ENCODE peak calls at places on chromosomes 13 and 19, in six cellular contexts. R is left ventricle myocardium inferior; B is NCI-H1694; Y is stimulated activated CD4-positive, alpha-beta T cell treated with anti-CD3 and anti-CD28 coated beads, Interleukin-4, amount 100 ng/mL, for 4 hours; F is GM23338; W is left kidney. I is an unnamed sample.
A peak's percentile ranks its signal among the peaks of the same experiment; 100 is the strongest.

GRCh38 chr13:55199132-55199531 is 1941.6 kb upstream of the PRR20A start:
- DNase-seq in R (no peak), B (no peak), Y (no peak), F (peak; percentile 11), W (peak; percentile 44), I (no peak)

GRCh38 chr13:47190696-47191095 is 293.8 kb upstream of the HTR2A start:
- DNase-seq in R (no peak), B (no peak), Y (no peak), F (no peak), W (no peak), I (no peak)

GRCh38 chr13:43905435-43906031 is 25.8 kb downstream of the LACC1 start:
- DNase-seq in R (no peak), B (peak; percentile 84), Y (no peak), F (peak; percentile 82), W (peak; percentile 86), I (peak; percentile 46)

GRCh38 chr13:38361551-38362262 is 12.1 kb downstream of the UFM1 start:
- DNase-seq in R (no peak), B (no peak), Y (no peak), F (no peak), W (peak; percentile 27), I (no peak)

GRCh38 chr13:74070065-74070464 is 64.1 kb downstream of the KLF12 start:
- DNase-seq in R (no peak), B (no peak), Y (peak; percentile 25), F (no peak), W (no peak), I (no peak)

GRCh38 chr19:6279620-6279930 is 200 bp downstream of the MLLT1 start:
- DNase-seq in R (no peak), B (no peak), Y (no peak), F (no peak), W (no peak), I (no peak)

GRCh38 chr19:15201374-15202023 is 704 bp upstream of the NOTCH3 start:
- DNase-seq in R (no peak), B (no peak), Y (no peak), F (no peak), W (no peak), I (no peak)

GRCh38 chr13:77729502-77730221 is 32.2 kb downstream of the SLAIN1 start:
- DNase-seq in R (no peak), B (no peak), Y (no peak), F (no peak), W (no peak), I (no peak)

GRCh38 chr13:91401916-91402315 is 3.5 kb downstream of the GPC5 start:
- DNase-seq in R (no peak), B (no peak), Y (no peak), F (no peak), W (no peak), I (no peak)

GRCh38 chr13:114090476-114090875 is 41.9 kb downstream of the RASA3 start:
- DNase-seq in R (no peak), B (no peak), Y (no peak), F (no peak), W (no peak), I (no peak)

I was measured in CD8-positive, alpha-beta memory T cell.